ENCODE peak calls at places on chromosomes 1 and 21, in nine cellular contexts. One of them, this sample, is unnamed.
A peak's percentile ranks its signal among the peaks of the same experiment; 100 is the strongest.

GRCh38 chr1:116325922-116326321 is 47.1 kb upstream of the ATP1A1 start:
- DNase-seq in heart left ventricle: no peak
- DNase-seq in H1: no peak
- DNase-seq in thoracic aorta: no peak
- DNase-seq in fibroblast of lung: no peak
- DNase-seq in breast epithelium: no peak
- DNase-seq in IMR-90: no peak
- DNase-seq in GM23338: no peak
- DNase-seq in tibial artery: no peak
- DNase-seq in this sample: no peak

GRCh38 chr1:215507119-215507518 is 60.0 kb upstream of the KCTD3 start:
- DNase-seq in H1: no peak
- DNase-seq in thoracic aorta: no peak
- DNase-seq in tibial artery: no peak
- DNase-seq in IMR-90: peak; percentile 61
- DNase-seq in breast epithelium: no peak
- DNase-seq in heart left ventricle: no peak
- DNase-seq in GM23338: no peak
- DNase-seq in fibroblast of lung: no peak
- DNase-seq in this sample: no peak

GRCh38 chr1:187839873-187840272 is 1011.1 kb downstream of the PLA2G4A start:
- DNase-seq in breast epithelium: no peak
- DNase-seq in heart left ventricle: no peak
- DNase-seq in fibroblast of lung: no peak
- DNase-seq in GM23338: no peak
- DNase-seq in IMR-90: no peak
- DNase-seq in H1: no peak
- DNase-seq in tibial artery: no peak
- DNase-seq in thoracic aorta: no peak
- DNase-seq in this sample: no peak

GRCh38 chr1:70536708-70537398 is 125.8 kb downstream of the CTH start:
- DNase-seq in IMR-90: no peak
- DNase-seq in heart left ventricle: no peak
- DNase-seq in H1: no peak
- DNase-seq in tibial artery: no peak
- DNase-seq in breast epithelium: no peak
- DNase-seq in fibroblast of lung: no peak
- DNase-seq in thoracic aorta: no peak
- DNase-seq in GM23338: no peak
- DNase-seq in this sample: no peak

GRCh38 chr1:69494171-69494570 is 73.6 kb upstream of the LRRC7 start:
- DNase-seq in IMR-90: no peak
- DNase-seq in H1: no peak
- DNase-seq in GM23338: no peak
- DNase-seq in fibroblast of lung: peak; percentile 18
- DNase-seq in breast epithelium: no peak
- DNase-seq in heart left ventricle: no peak
- DNase-seq in tibial artery: no peak
- DNase-seq in thoracic aorta: no peak
- DNase-seq in this sample: no peak

GRCh38 chr21:39159342-39160063 is 23.7 kb downstream of the PSMG1 start:
- DNase-seq in GM23338: no peak
- DNase-seq in heart left ventricle: no peak
- DNase-seq in fibroblast of lung: peak; percentile 74
- DNase-seq in breast epithelium: no peak
- DNase-seq in H1: no peak
- DNase-seq in tibial artery: no peak
- DNase-seq in IMR-90: peak; percentile 59
- DNase-seq in thoracic aorta: no peak
- DNase-seq in this sample: no peak

GRCh38 chr1:101376121-101377095 is 139.6 kb downstream of the S1PR1 start:
- DNase-seq in GM23338: no peak
- DNase-seq in heart left ventricle: no peak
- DNase-seq in IMR-90: no peak
- DNase-seq in breast epithelium: no peak
- DNase-seq in H1: no peak
- DNase-seq in tibial artery: no peak
- DNase-seq in thoracic aorta: no peak
- DNase-seq in fibroblast of lung: no peak
- DNase-seq in this sample: no peak

GRCh38 chr1:18556364-18556763 is 74.3 kb upstream of the PAX7 start:
- DNase-seq in H1: no peak
- DNase-seq in heart left ventricle: no peak
- DNase-seq in IMR-90: peak; percentile 12
- DNase-seq in GM23338: peak; percentile 75
- DNase-seq in fibroblast of lung: peak; percentile 20
- DNase-seq in breast epithelium: no peak
- DNase-seq in tibial artery: no peak
- DNase-seq in thoracic aorta: no peak
- DNase-seq in this sample: no peak

GRCh38 chr1:214469290-214469689 is 82.1 kb downstream of the PTPN14 start:
- DNase-seq in H1: no peak
- DNase-seq in thoracic aorta: no peak
- DNase-seq in heart left ventricle: no peak
- DNase-seq in tibial artery: no peak
- DNase-seq in fibroblast of lung: no peak
- DNase-seq in IMR-90: no peak
- DNase-seq in breast epithelium: no peak
- DNase-seq in GM23338: no peak
- DNase-seq in this sample: no peak
- H3K27ac ChIP-seq in H1: no peak overlapping the region
- H3K27ac ChIP-seq in thoracic aorta: no peak overlapping the region
- H3K27ac ChIP-seq in heart left ventricle: no peak overlapping the region
- H3K27ac ChIP-seq in tibial artery: no peak overlapping the region
- H3K27ac ChIP-seq in fibroblast of lung: no peak overlapping the region
- H3K27ac ChIP-seq in IMR-90: no peak overlapping the region
- H3K27ac ChIP-seq in breast epithelium: peak overlapping the region; percentile 9
- H3K27ac ChIP-seq in GM23338: no peak overlapping the region
- H3K27ac ChIP-seq in this sample: no peak overlapping the region

GRCh38 chr1:113394863-113395259 is 4.5 kb downstream of the MAGI3 start:
- DNase-seq in H1: no peak
- DNase-seq in GM23338: no peak
- DNase-seq in tibial artery: no peak
- DNase-seq in thoracic aorta: no peak
- DNase-seq in heart left ventricle: no peak
- DNase-seq in IMR-90: no peak
- DNase-seq in breast epithelium: no peak
- DNase-seq in fibroblast of lung: no peak
- DNase-seq in this sample: no peak

GRCh38 chr1:113392541-113392940 is 2.2 kb downstream of the MAGI3 start:
- DNase-seq in GM23338: no peak
- DNase-seq in H1: no peak
- DNase-seq in thoracic aorta: no peak
- DNase-seq in breast epithelium: no peak
- DNase-seq in heart left ventricle: no peak
- DNase-seq in fibroblast of lung: no peak
- DNase-seq in tibial artery: no peak
- DNase-seq in IMR-90: no peak
- DNase-seq in this sample: no peak

GRCh38 chr1:113396585-113396984 is 6.3 kb downstream of the MAGI3 start:
- DNase-seq in H1: no peak
- DNase-seq in GM23338: no peak
- DNase-seq in breast epithelium: no peak
- DNase-seq in tibial artery: no peak
- DNase-seq in thoracic aorta: no peak
- DNase-seq in IMR-90: peak; percentile 78
- DNase-seq in fibroblast of lung: peak; percentile 68
- DNase-seq in heart left ventricle: no peak
- DNase-seq in this sample: no peak

GRCh38 chr1:113396102-113396501 is 5.8 kb downstream of the MAGI3 start:
- DNase-seq in IMR-90: no peak
- DNase-seq in fibroblast of lung: no peak
- DNase-seq in tibial artery: no peak
- DNase-seq in H1: no peak
- DNase-seq in heart left ventricle: no peak
- DNase-seq in thoracic aorta: no peak
- DNase-seq in GM23338: no peak
- DNase-seq in breast epithelium: no peak
- DNase-seq in this sample: no peak

DNA sequence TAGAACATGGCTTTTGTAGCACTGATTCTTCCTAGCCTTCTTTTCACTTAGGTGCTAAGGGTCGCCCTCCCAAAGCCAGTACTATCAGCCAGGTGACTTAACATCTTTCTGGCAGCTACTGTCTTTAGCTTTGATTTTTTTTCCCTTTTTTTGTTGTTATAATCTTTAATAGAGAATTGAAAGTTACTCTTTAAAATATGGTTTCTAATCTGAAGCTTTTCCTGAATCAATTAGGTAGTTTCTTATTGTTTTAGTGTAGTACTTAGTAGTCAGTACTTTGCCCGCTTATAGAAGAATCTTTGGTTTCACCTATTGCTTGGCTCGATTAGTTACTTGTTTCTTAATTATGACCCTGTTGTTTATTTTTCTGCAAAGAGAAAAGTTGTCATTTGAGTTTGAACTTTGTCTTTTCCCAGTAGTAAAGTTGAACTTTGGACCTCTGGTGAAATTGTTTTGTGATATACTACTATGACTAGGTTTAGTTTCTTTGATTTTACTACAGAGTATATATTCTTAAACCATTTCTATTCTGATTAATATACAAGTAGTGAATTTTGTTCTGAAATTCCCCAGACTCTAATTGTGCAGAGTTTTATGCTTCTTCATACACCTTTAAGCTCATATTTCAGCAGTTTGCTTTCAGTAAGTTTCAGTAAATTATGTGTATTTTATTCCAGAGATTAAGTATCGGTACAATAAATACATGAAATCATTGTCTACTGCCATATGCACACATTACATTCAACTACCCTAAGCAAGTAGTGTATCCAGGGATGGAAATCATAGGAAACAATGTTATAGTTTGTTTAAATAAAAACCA is 3.9 kb downstream of the MAGI3 start:
- DNase-seq in IMR-90: no peak
- DNase-seq in heart left ventricle: no peak
- DNase-seq in GM23338: no peak
- DNase-seq in H1: no peak
- DNase-seq in breast epithelium: no peak
- DNase-seq in thoracic aorta: no peak
- DNase-seq in tibial artery: no peak
- DNase-seq in fibroblast of lung: no peak
- DNase-seq in this sample: no peak
- H3K4me3 ChIP-seq in IMR-90: no peak overlapping the region
- H3K4me3 ChIP-seq in heart left ventricle: no peak overlapping the region
- H3K4me3 ChIP-seq in GM23338: no peak overlapping the region
- H3K4me3 ChIP-seq in H1: no peak overlapping the region
- H3K4me3 ChIP-seq in breast epithelium: no peak overlapping the region
- H3K4me3 ChIP-seq in thoracic aorta: no peak overlapping the region
- H3K4me3 ChIP-seq in tibial artery: no peak overlapping the region
- H3K4me3 ChIP-seq in fibroblast of lung: no peak overlapping the region
- H3K4me3 ChIP-seq in this sample: no peak overlapping the region

GRCh38 chr1:39847940-39848339 is 35.4 kb downstream of the TRIT1 start:
- DNase-seq in H1: no peak
- DNase-seq in fibroblast of lung: no peak
- DNase-seq in heart left ventricle: no peak
- DNase-seq in breast epithelium: no peak
- DNase-seq in tibial artery: no peak
- DNase-seq in thoracic aorta: no peak
- DNase-seq in GM23338: no peak
- DNase-seq in IMR-90: no peak
- DNase-seq in this sample: no peak

GRCh38 chr1:39849203-39849602 is 34.1 kb downstream of the TRIT1 start:
- DNase-seq in IMR-90: peak; percentile 8
- DNase-seq in GM23338: no peak
- DNase-seq in fibroblast of lung: no peak
- DNase-seq in tibial artery: no peak
- DNase-seq in heart left ventricle: no peak
- DNase-seq in H1: no peak
- DNase-seq in breast epithelium: no peak
- DNase-seq in thoracic aorta: no peak
- DNase-seq in this sample: no peak

GRCh38 chr1:39842030-39842678 is 41.1 kb downstream of the TRIT1 start:
- DNase-seq in fibroblast of lung: no peak
- DNase-seq in IMR-90: no peak
- DNase-seq in GM23338: no peak
- DNase-seq in thoracic aorta: no peak
- DNase-seq in heart left ventricle: no peak
- DNase-seq in breast epithelium: no peak
- DNase-seq in tibial artery: no peak
- DNase-seq in H1: no peak
- DNase-seq in this sample: no peak

GRCh38 chr1:39842726-39843305 is 40.5 kb downstream of the TRIT1 start:
- DNase-seq in thoracic aorta: no peak
- DNase-seq in IMR-90: no peak
- DNase-seq in heart left ventricle: no peak
- DNase-seq in fibroblast of lung: no peak
- DNase-seq in tibial artery: no peak
- DNase-seq in breast epithelium: no peak
- DNase-seq in GM23338: no peak
- DNase-seq in H1: no peak
- DNase-seq in this sample: no peak

DNA sequence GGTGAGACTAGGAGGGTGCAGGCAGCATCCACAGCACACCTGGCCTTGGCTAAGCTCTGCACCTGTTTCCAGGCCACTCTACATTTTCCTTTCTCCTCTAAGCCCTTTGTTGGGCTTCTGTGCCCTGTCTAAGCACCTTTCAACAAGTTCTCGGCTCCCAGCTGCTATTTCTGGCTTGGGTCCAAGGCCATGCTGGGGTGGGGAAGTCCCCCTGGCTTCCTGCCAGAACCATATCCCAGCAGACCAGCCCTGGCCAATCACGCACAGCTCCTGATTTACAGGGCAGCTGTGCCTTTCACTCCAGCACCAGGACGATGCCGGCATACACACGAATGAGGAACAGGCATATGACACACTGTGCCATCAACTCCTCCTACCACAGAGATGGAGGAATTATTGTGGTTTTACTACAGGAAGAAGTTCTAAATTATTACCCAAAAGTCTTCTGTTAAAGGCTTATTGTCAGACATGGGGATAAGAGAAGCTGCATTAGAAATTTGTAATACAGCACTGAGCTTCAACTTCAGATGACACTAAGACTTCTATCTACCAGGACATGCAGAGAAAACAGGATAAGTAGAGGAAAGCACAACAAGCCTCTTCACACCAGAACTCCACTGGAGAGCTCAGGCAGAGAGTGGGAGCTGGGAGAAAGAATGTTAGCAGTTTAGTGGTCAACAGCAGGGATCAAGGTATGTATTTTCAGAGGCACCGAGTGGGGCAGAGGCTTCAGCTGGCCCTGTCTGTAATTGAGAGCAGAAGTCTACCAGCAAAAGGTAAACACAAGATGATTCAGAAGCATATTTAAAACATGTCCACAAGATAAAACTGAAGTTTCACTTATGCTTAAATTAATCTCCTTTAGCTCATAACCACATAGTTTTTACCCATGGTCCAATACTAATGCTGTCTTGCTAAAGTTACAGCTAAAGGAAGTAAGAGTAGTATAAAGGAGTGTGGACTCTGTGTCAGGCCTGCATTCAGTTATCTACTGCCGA is 37.4 kb downstream of the TRIT1 start:
- DNase-seq in breast epithelium: peak; percentile 57
- DNase-seq in IMR-90: peak; percentile 89
- DNase-seq in H1: no peak
- DNase-seq in tibial artery: peak; percentile 75
- DNase-seq in fibroblast of lung: peak; percentile 86
- DNase-seq in thoracic aorta: peak; percentile 59
- DNase-seq in heart left ventricle: peak; percentile 90
- DNase-seq in GM23338: no peak
- DNase-seq in this sample: peak; percentile 44
- H3K27ac ChIP-seq in breast epithelium: no peak overlapping the region
- H3K27ac ChIP-seq in IMR-90: peak overlapping the region; percentile 40
- H3K27ac ChIP-seq in H1: no peak overlapping the region
- H3K27ac ChIP-seq in tibial artery: no peak overlapping the region
- H3K27ac ChIP-seq in fibroblast of lung: peak overlapping the region; percentile 26
- H3K27ac ChIP-seq in thoracic aorta: no peak overlapping the region
- H3K27ac ChIP-seq in heart left ventricle: no peak overlapping the region
- H3K27ac ChIP-seq in GM23338: peak overlapping the region; percentile 42
- H3K27ac ChIP-seq in this sample: no peak overlapping the region

GRCh38 chr1:44808938-44809917 is 905 bp downstream of the BTBD19 start:
- DNase-seq in IMR-90: peak; percentile 82
- DNase-seq in heart left ventricle: peak; percentile 68
- DNase-seq in breast epithelium: peak; percentile 39
- DNase-seq in fibroblast of lung: peak; percentile 62
- DNase-seq in tibial artery: peak; percentile 70
- DNase-seq in thoracic aorta: no peak
- DNase-seq in GM23338: no peak
- DNase-seq in H1: no peak
- DNase-seq in this sample: peak; percentile 69
- H3K4me3 ChIP-seq in IMR-90: peak overlapping the region; percentile 40
- H3K4me3 ChIP-seq in heart left ventricle: no peak overlapping the region
- H3K4me3 ChIP-seq in breast epithelium: peak overlapping the region; percentile 28
- H3K4me3 ChIP-seq in fibroblast of lung: peak overlapping the region; percentile 50
- H3K4me3 ChIP-seq in tibial artery: peak overlapping the region; percentile 41
- H3K4me3 ChIP-seq in thoracic aorta: peak overlapping the region; percentile 59
- H3K4me3 ChIP-seq in GM23338: peak overlapping the region; percentile 47
- H3K4me3 ChIP-seq in H1: no peak overlapping the region
- H3K4me3 ChIP-seq in this sample: peak overlapping the region; percentile 21